ENCODE peak calls at places on chromosome 5, in five cellular contexts. H is GM19239, G is left cardiac atrium, C is H54, V is OCI-LY7. I is an unnamed sample.

GRCh38 chr5:147691134-147691533 is 91.4 kb downstream of the JAKMIP2 start:
- DNase-seq in V (no peak), G (no peak), H (no peak), C (no peak), I (no peak)

GRCh38 chr5:143128412-143129071 is 274.9 kb downstream of the NR3C1 start:
- DNase-seq in C (no peak), G (no peak), H (no peak), V (no peak), I (no peak)

GRCh38 chr5:119315516-119315949 is 40.3 kb upstream of the TNFAIP8 start:
- DNase-seq in H (peak), G (no peak), C (no peak), V (peak), I (peak)

GRCh38 chr5:169162407-169162806 is 138.5 kb downstream of the SLIT3 start:
- DNase-seq in C (peak), G (no peak), V (no peak), H (no peak), I (no peak)

GRCh38 chr5:68464424-68464823 is 248.9 kb downstream of the PIK3R1 start:
- DNase-seq in V (no peak), C (no peak), G (no peak), H (no peak), I (no peak)

GRCh38 chr5:178214160-178214803 is 9.9 kb downstream of the HNRNPAB start:
- DNase-seq in G (peak), C (no peak), V (no peak), H (no peak), I (no peak)

GRCh38 chr5:14268236-14268701 is 125.1 kb downstream of the TRIO start:
- DNase-seq in G (peak), H (no peak), V (no peak), C (peak), I (peak)

GRCh38 chr5:34833991-34834793 is 4.8 kb upstream of the TTC23L start:
- DNase-seq in H (no peak), C (no peak), G (no peak), V (no peak), I (no peak)

GRCh38 chr5:673837-674629 is 19.1 kb downstream of the TPPP start:
- DNase-seq in V (no peak), C (no peak), G (peak), H (no peak), I (no peak)

GRCh38 chr5:136769093-136769492 is 403.7 kb upstream of the TRPC7 start:
- DNase-seq in C (no peak), H (no peak), V (no peak), G (no peak), I (no peak)

GRCh38 chr5:79697222-79698164 is 7.9 kb downstream of the CMYA5 start:
- DNase-seq in V (no peak), C (no peak), G (peak), H (no peak), I (no peak)

GRCh38 chr5:172714491-172715420 is 56.2 kb downstream of the DUSP1 start:
- DNase-seq in C (peak), V (peak), G (peak), H (peak), I (peak)

GRCh38 chr5:16579142-16579541 is 37.7 kb downstream of the RETREG1 start:
- DNase-seq in C (no peak), H (no peak), G (peak), V (no peak), I (no peak)

GRCh38 chr5:147547730-147548129 is 37.9 kb upstream of the DPYSL3 start:
- DNase-seq in G (peak), H (no peak), V (no peak), C (no peak), I (no peak)

GRCh38 chr5:4700082-4700481 is 440.0 kb upstream of the ADAMTS16 start:
- DNase-seq in C (peak), G (peak), V (peak), H (no peak), I (peak)

GRCh38 chr5:92912280-92912679 is 668.7 kb downstream of the NR2F1-AS1 start:
- DNase-seq in H (no peak), V (no peak), G (no peak), C (no peak), I (no peak)

GRCh38 chr5:170251462-170251861 is 18.7 kb downstream of the C5orf58 start:
- DNase-seq in C (no peak), G (no peak), V (no peak), H (no peak), I (no peak)

GRCh38 chr5:39114155-39114554 is 40.0 kb upstream of the RICTOR start:
- DNase-seq in V (no peak), G (no peak), H (no peak), C (no peak), I (no peak)

GRCh38 chr5:33579163-33579562 is 138.4 kb downstream of the TARS1 start:
- DNase-seq in C (no peak), H (no peak), V (no peak), G (no peak), I (no peak)

GRCh38 chr5:72248352-72249032 is 71.5 kb downstream of the MRPS27 start:
- DNase-seq in G (peak), C (peak), V (no peak), H (no peak), I (peak)

GRCh38 chr5:111234125-111234524 is 9.9 kb downstream of the CAMK4 start:
- DNase-seq in H (no peak), V (peak), C (no peak), G (no peak), I (no peak)

GRCh38 chr5:69276422-69277174 is 41.9 kb downstream of the CDK7 start:
- DNase-seq in H (no peak), G (no peak), V (no peak), C (no peak), I (no peak)